ENCODE peak calls at places on chromosomes 13 and 19, in eight cellular contexts. D, W, Y, J, C, M, S and U are unnamed samples.

GRCh38 chr19:14073232-14073924 is 792 bp downstream of the MISP3 start:
- DNase-seq in D (peak; percentile 67), W (peak; percentile 66), Y (peak; percentile 55), J (peak; percentile 67), C (no peak), M (peak; percentile 70), S (peak; percentile 81), U (peak; percentile 79)

GRCh38 chr13:48496796-48497195 is 36.1 kb downstream of the RCBTB2 start:
- DNase-seq in D (no peak), W (no peak), Y (no peak), J (no peak), C (no peak), M (no peak), S (no peak), U (no peak)

GRCh38 chr13:45300190-45300985 is 40.6 kb downstream of the TPT1 start:
- DNase-seq in D (no peak), W (no peak), Y (no peak), J (no peak), C (no peak), M (no peak), S (no peak), U (no peak)

GRCh38 chr13:109093988-109094387 is 464.6 kb downstream of the MYO16 start:
- DNase-seq in D (no peak), W (no peak), Y (no peak), J (no peak), C (no peak), M (no peak), S (no peak), U (no peak)

GRCh38 chr13:66657165-66657895 is 572.8 kb downstream of the PCDH9 start:
- DNase-seq in D (no peak), W (peak; percentile 38), Y (no peak), J (no peak), C (no peak), M (peak; percentile 96), S (peak; percentile 99), U (no peak)

GRCh38 chr13:22062478-22063205 is 391.8 kb downstream of the FGF9 start:
- DNase-seq in D (no peak), W (no peak), Y (no peak), J (no peak), C (no peak), M (no peak), S (no peak), U (no peak)

GRCh38 chr19:21483589-21484170 is 21.7 kb upstream of the ZNF429 start:
- DNase-seq in D (peak; percentile 67), W (peak; percentile 16), Y (peak; percentile 44), J (peak; percentile 34), C (no peak), M (no peak), S (peak; percentile 20), U (peak; percentile 25)

GRCh38 chr13:59368652-59369051 is 795.1 kb downstream of the DIAPH3 start:
- DNase-seq in D (no peak), W (peak; percentile 13), Y (no peak), J (no peak), C (no peak), M (no peak), S (no peak), U (no peak)

GRCh38 chr13:114099918-114100445 is 32.4 kb downstream of the RASA3 start:
- DNase-seq in D (peak; percentile 71), W (no peak), Y (no peak), J (no peak), C (no peak), M (no peak), S (no peak), U (no peak)

GRCh38 chr13:99320693-99321481 is 13.7 kb upstream of the GPR183 start:
- DNase-seq in D (no peak), W (no peak), Y (no peak), J (peak; percentile 91), C (no peak), M (peak; percentile 89), S (no peak), U (no peak)